ENCODE peak calls at places on chromosomes 7 and 10, in nine cellular contexts. One of them, this sample, is unnamed.
A peak's percentile ranks its signal among the peaks of the same experiment; 100 is the strongest.

GRCh38 chr10:133098426-133099124 is 10.9 kb downstream of the ADGRA1 start:
- DNase-seq in CD8-positive, alpha-beta memory T cell: no peak
- DNase-seq in KBM-7: no peak
- DNase-seq in prostate gland: no peak
- DNase-seq in SW480: no peak
- DNase-seq in IMR-90: no peak
- DNase-seq in transverse colon: no peak
- DNase-seq in AG08396: no peak
- DNase-seq in activated CD4-positive, alpha-beta T cell treated with anti-CD3 and anti-CD28 coated beads, Interleukin-2, amount 10 ng/mL, durations not matched to agents 7 days and 5 days: no peak
- DNase-seq in this sample: no peak

GRCh38 chr7:121832347-121832746 is 40.6 kb upstream of the PTPRZ1 start:
- DNase-seq in AG08396: no peak
- DNase-seq in activated CD4-positive, alpha-beta T cell treated with anti-CD3 and anti-CD28 coated beads, Interleukin-2, amount 10 ng/mL, durations not matched to agents 7 days and 5 days: no peak
- DNase-seq in SW480: no peak
- DNase-seq in IMR-90: no peak
- DNase-seq in CD8-positive, alpha-beta memory T cell: no peak
- DNase-seq in prostate gland: no peak
- DNase-seq in transverse colon: no peak
- DNase-seq in KBM-7: no peak
- DNase-seq in this sample: no peak

GRCh38 chr7:55080000-55080629 is 61.3 kb downstream of the EGFR start:
- DNase-seq in CD8-positive, alpha-beta memory T cell: no peak
- DNase-seq in prostate gland: no peak
- DNase-seq in IMR-90: no peak
- DNase-seq in transverse colon: no peak
- DNase-seq in KBM-7: no peak
- DNase-seq in activated CD4-positive, alpha-beta T cell treated with anti-CD3 and anti-CD28 coated beads, Interleukin-2, amount 10 ng/mL, durations not matched to agents 7 days and 5 days: no peak
- DNase-seq in SW480: no peak
- DNase-seq in AG08396: no peak
- DNase-seq in this sample: no peak

GRCh38 chr10:112950714-112951348 is 784 bp downstream of the TCF7L2 start:
- DNase-seq in CD8-positive, alpha-beta memory T cell: peak; percentile 44
- DNase-seq in KBM-7: peak; percentile 47
- DNase-seq in transverse colon: peak; percentile 24
- DNase-seq in SW480: peak; percentile 49
- DNase-seq in activated CD4-positive, alpha-beta T cell treated with anti-CD3 and anti-CD28 coated beads, Interleukin-2, amount 10 ng/mL, durations not matched to agents 7 days and 5 days: no peak
- DNase-seq in prostate gland: peak; percentile 13
- DNase-seq in AG08396: no peak
- DNase-seq in IMR-90: peak; percentile 49
- DNase-seq in this sample: no peak

GRCh38 chr10:100894589-100895294 is 18.0 kb upstream of the SLF2 start:
- DNase-seq in IMR-90: no peak
- DNase-seq in AG08396: no peak
- DNase-seq in CD8-positive, alpha-beta memory T cell: no peak
- DNase-seq in KBM-7: peak; percentile 48
- DNase-seq in transverse colon: peak; percentile 26
- DNase-seq in SW480: no peak
- DNase-seq in activated CD4-positive, alpha-beta T cell treated with anti-CD3 and anti-CD28 coated beads, Interleukin-2, amount 10 ng/mL, durations not matched to agents 7 days and 5 days: no peak
- DNase-seq in prostate gland: no peak
- DNase-seq in this sample: no peak

GRCh38 chr7:151142686-151143040 is 24.8 kb downstream of the GBX1 start:
- DNase-seq in transverse colon: peak; percentile 3
- DNase-seq in prostate gland: no peak
- DNase-seq in AG08396: no peak
- DNase-seq in CD8-positive, alpha-beta memory T cell: no peak
- DNase-seq in IMR-90: no peak
- DNase-seq in KBM-7: no peak
- DNase-seq in SW480: no peak
- DNase-seq in activated CD4-positive, alpha-beta T cell treated with anti-CD3 and anti-CD28 coated beads, Interleukin-2, amount 10 ng/mL, durations not matched to agents 7 days and 5 days: no peak
- DNase-seq in this sample: no peak

GRCh38 chr10:77542860-77543259 is 94.7 kb downstream of the KCNMA1 start:
- DNase-seq in activated CD4-positive, alpha-beta T cell treated with anti-CD3 and anti-CD28 coated beads, Interleukin-2, amount 10 ng/mL, durations not matched to agents 7 days and 5 days: no peak
- DNase-seq in transverse colon: no peak
- DNase-seq in IMR-90: no peak
- DNase-seq in CD8-positive, alpha-beta memory T cell: no peak
- DNase-seq in AG08396: no peak
- DNase-seq in prostate gland: no peak
- DNase-seq in SW480: no peak
- DNase-seq in KBM-7: no peak
- DNase-seq in this sample: no peak

GRCh38 chr10:71266147-71266917 is 52.7 kb upstream of the SLC29A3 start:
- DNase-seq in transverse colon: peak; percentile 61
- DNase-seq in AG08396: peak; percentile 73
- DNase-seq in SW480: peak; percentile 86
- DNase-seq in CD8-positive, alpha-beta memory T cell: no peak
- DNase-seq in KBM-7: no peak
- DNase-seq in prostate gland: no peak
- DNase-seq in activated CD4-positive, alpha-beta T cell treated with anti-CD3 and anti-CD28 coated beads, Interleukin-2, amount 10 ng/mL, durations not matched to agents 7 days and 5 days: no peak
- DNase-seq in IMR-90: peak; percentile 90
- DNase-seq in this sample: no peak

GRCh38 chr7:94396044-94396443 is 1.3 kb downstream of the COL1A2 start:
- DNase-seq in AG08396: peak; percentile 42
- DNase-seq in CD8-positive, alpha-beta memory T cell: no peak
- DNase-seq in SW480: no peak
- DNase-seq in KBM-7: no peak
- DNase-seq in transverse colon: no peak
- DNase-seq in prostate gland: no peak
- DNase-seq in activated CD4-positive, alpha-beta T cell treated with anti-CD3 and anti-CD28 coated beads, Interleukin-2, amount 10 ng/mL, durations not matched to agents 7 days and 5 days: no peak
- DNase-seq in IMR-90: peak; percentile 74
- DNase-seq in this sample: no peak

GRCh38 chr7:155983176-155983815 is 171.0 kb upstream of the SHH start:
- DNase-seq in activated CD4-positive, alpha-beta T cell treated with anti-CD3 and anti-CD28 coated beads, Interleukin-2, amount 10 ng/mL, durations not matched to agents 7 days and 5 days: no peak
- DNase-seq in AG08396: no peak
- DNase-seq in transverse colon: peak; percentile 3
- DNase-seq in prostate gland: no peak
- DNase-seq in CD8-positive, alpha-beta memory T cell: no peak
- DNase-seq in SW480: no peak
- DNase-seq in KBM-7: no peak
- DNase-seq in IMR-90: no peak
- DNase-seq in this sample: no peak

This sample was measured in smooth muscle cell of the brain vasculature.